ENCODE peak calls at places on chromosomes 3 and 15, in ten cellular contexts. K is fibroblast of the aortic adventitia; N is H4; O is EH; I is AG10803; W is heart right ventricle; M is fibroblast of mammary gland; V is AG09319; H is stimulated activated naive B cell treated with anti-CD40 and anti-IgM and Interleukin-4, amounts not matched to agents 10 μg/mL and 1 μg/mL and 100 μg/mL, for 72 hours; Z is activated T-helper 1 cell treated with Interleukin-2 at 50 U/mL for 16 hours. G is an unnamed sample.
A peak's percentile ranks its signal among the peaks of the same experiment; 100 is the strongest.

GRCh38 chr15:81071130-81071529 is 62.9 kb upstream of the CFAP161 start:
- DNase-seq in H (no peak), Z (no peak), I (peak; percentile 76), V (no peak), W (no peak), K (peak; percentile 72), N (no peak), O (peak; percentile 88), M (peak; percentile 52), G (no peak)

GRCh38 chr15:90818251-90819210 is 49.9 kb upstream of the FURIN start:
- DNase-seq in Z (no peak), W (no peak), V (no peak), K (peak; percentile 13), M (no peak), H (peak; percentile 73), O (no peak), N (no peak), I (no peak), G (peak; percentile 22)

GRCh38 chr3:27596334-27596841 is 112.2 kb upstream of the SLC4A7 start:
- DNase-seq in H (peak; percentile 35), M (peak; percentile 78), N (no peak), O (peak; percentile 64), I (peak; percentile 68), V (peak; percentile 61), Z (no peak), K (peak; percentile 68), W (no peak), G (no peak)

GRCh38 chr3:79162653-79163052 is 605.1 kb downstream of the ROBO1 start:
- DNase-seq in N (no peak), H (no peak), M (peak; percentile 7), K (peak; percentile 17), I (no peak), V (no peak), W (no peak), Z (no peak), O (peak; percentile 15), G (no peak)

GRCh38 chr3:86923071-86923476 is 67.9 kb downstream of the VGLL3 start:
- DNase-seq in O (peak; percentile 90), N (no peak), W (no peak), K (peak; percentile 72), V (peak; percentile 34), I (peak; percentile 89), M (peak; percentile 92), H (no peak), Z (no peak), G (no peak)

GRCh38 chr15:75723847-75724660 is 11.4 kb upstream of the CSPG4 start:
- DNase-seq in V (peak; percentile 87), W (peak; percentile 84), M (peak; percentile 91), H (no peak), O (peak; percentile 95), N (peak; percentile 82), K (peak; percentile 91), Z (no peak), I (peak; percentile 94), G (peak; percentile 72)

GRCh38 chr3:126537730-126538281 is 13.9 kb downstream of the CHST13 start:
- DNase-seq in O (no peak), V (no peak), H (no peak), W (no peak), M (no peak), I (peak; percentile 11), K (no peak), Z (no peak), N (no peak), G (no peak)

GRCh38 chr3:37147676-37148075 is 26.7 kb downstream of the LRRFIP2 start:
- DNase-seq in V (no peak), K (no peak), M (no peak), I (no peak), O (no peak), W (no peak), N (no peak), Z (no peak), H (no peak), G (no peak)

GRCh38 chr15:63059075-63059474 is 16.5 kb downstream of the TPM1 start:
- DNase-seq in V (no peak), I (no peak), Z (no peak), W (no peak), K (no peak), N (no peak), O (peak; percentile 18), M (no peak), H (no peak), G (peak; percentile 17)